ENCODE peak calls at places on chromosomes 16 and 17, in five cellular contexts. E is K562, M is HCT116, H is SK-N-SH, Y is HepG2. L is an unnamed sample.
A peak's percentile ranks its signal among the peaks of the same experiment; 100 is the strongest.

GRCh38 chr16:73176577-73177013 is 128.7 kb upstream of the ZFHX3 start:
- DNase-seq in E (no peak), M (peak; percentile 48), H (no peak), Y (peak; percentile 20), L (no peak)

GRCh38 chr17:49465352-49465751 is 29.7 kb upstream of the NGFR start:
- DNase-seq in E (no peak), M (no peak), H (no peak), Y (no peak), L (no peak)

GRCh38 chr16:23206986-23207385 is 24.4 kb downstream of the SCNN1G start:
- DNase-seq in E (no peak), M (no peak), H (peak; percentile 70), Y (no peak), L (no peak)

GRCh38 chr17:70535986-70536385 is 366.7 kb downstream of the KCNJ2 start:
- DNase-seq in E (no peak), M (no peak), H (no peak), Y (no peak), L (no peak)

GRCh38 chr17:76273923-76274558 is 8.9 kb downstream of the UBALD2 start:
- DNase-seq in E (no peak), M (no peak), H (peak; percentile 46), Y (no peak), L (no peak)

GRCh38 chr16:57023541-57024249 is 34.3 kb downstream of the NLRC5 start:
- DNase-seq in E (no peak), M (no peak), H (no peak), Y (no peak), L (no peak)

GRCh38 chr17:64575431-64575830 is 68.7 kb downstream of the CEP95 start:
- DNase-seq in E (no peak), M (no peak), H (no peak), Y (no peak), L (no peak)

GRCh38 chr16:75065808-75066149 is 50.8 kb downstream of the LDHD start:
- DNase-seq in E (no peak), M (no peak), H (no peak), Y (no peak), L (no peak)

GRCh38 chr17:62206550-62206949 is 141.5 kb upstream of the MED13 start:
- DNase-seq in E (no peak), M (no peak), H (peak; percentile 35), Y (no peak), L (no peak)

GRCh38 chr16:30775381-30776099 is 11.5 kb downstream of the ZNF629 start:
- DNase-seq in E (peak; percentile 93), M (peak; percentile 24), H (peak; percentile 96), Y (peak; percentile 83), L (no peak)

GRCh38 chr16:53504161-53504663 is 1.2 kb upstream of the AKTIP start:
- DNase-seq in E (no peak), M (no peak), H (peak; percentile 49), Y (no peak), L (no peak)

GRCh38 chr16:52346709-52347108 is 200.2 kb downstream of the TOX3 start:
- DNase-seq in E (no peak), M (no peak), H (no peak), Y (no peak), L (no peak)

GRCh38 chr17:43042025-43042424 is 17.0 kb downstream of the RND2 start:
- DNase-seq in E (peak; percentile 32), M (no peak), H (no peak), Y (no peak), L (no peak)

GRCh38 chr16:10280262-10281170 is 98.3 kb upstream of the GRIN2A start:
- DNase-seq in E (no peak), M (no peak), H (peak; percentile 52), Y (no peak), L (no peak)

GRCh38 chr17:80946449-80946848 is 45.2 kb upstream of the CHMP6 start:
- DNase-seq in E (no peak), M (no peak), H (no peak), Y (no peak), L (no peak)

GRCh38 chr16:48444574-48444973 is 59.4 kb upstream of the SIAH1 start:
- DNase-seq in E (no peak), M (peak; percentile 73), H (no peak), Y (no peak), L (no peak)

GRCh38 chr17:82470065-82470464 is 11.5 kb downstream of the NARF start:
- DNase-seq in E (no peak), M (no peak), H (no peak), Y (no peak), L (no peak)

GRCh38 chr17:56597495-56597990 is 4.0 kb downstream of the NOG start:
- DNase-seq in E (no peak), M (no peak), H (peak; percentile 56), Y (no peak), L (no peak)

DNA sequence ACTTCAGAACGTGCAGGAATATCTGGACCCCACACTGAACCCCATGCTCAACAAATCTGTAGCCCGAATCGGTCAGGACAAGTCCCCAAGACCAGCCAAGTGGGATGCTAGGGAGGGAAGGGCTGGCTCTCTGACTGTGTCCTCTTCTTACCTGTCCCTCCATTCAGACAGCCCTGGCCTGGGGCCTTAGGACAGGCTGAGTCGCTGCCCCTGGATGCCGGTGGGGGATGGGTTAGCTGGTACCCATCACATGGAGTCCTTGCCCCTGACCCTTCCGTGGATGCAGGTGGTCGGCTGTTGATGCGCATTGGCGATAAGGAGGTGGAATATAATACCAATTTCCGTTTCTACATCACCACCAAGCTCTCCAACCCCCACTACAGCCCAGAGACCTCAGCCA is 16.0 kb upstream of the KDM6B start:
- DNase-seq in E (no peak), M (no peak), H (no peak), Y (no peak), L (no peak)
- TF ChIP-seq REST in E (no peak), M (no peak), H (no peak), Y (no peak), L (no peak)

GRCh38 chr17:60093694-60094093 is 15.0 kb upstream of the HEATR6 start:
- DNase-seq in E (no peak), M (no peak), H (no peak), Y (no peak), L (no peak)
- TF ChIP-seq YY1 in E (no peak), M (no peak), H (no peak), Y (no peak), L (no peak)

GRCh38 chr16:1167276-1168107 is 14.6 kb downstream of the CACNA1H start:
- DNase-seq in E (no peak), M (no peak), H (no peak), Y (no peak), L (no peak)
- TF ChIP-seq REST in E (no peak), M (no peak), H (no peak), Y (no peak), L (no peak)

GRCh38 chr17:9021158-9021984 is at the start of gene NTN1:
- DNase-seq in E (peak; percentile 14), M (no peak), H (peak; percentile 65), Y (no peak), L (no peak)

GRCh38 chr17:9021985-9022552 is 759 bp downstream of the NTN1 start:
- DNase-seq in E (no peak), M (no peak), H (peak; percentile 41), Y (no peak), L (no peak)

GRCh38 chr17:9023389-9024210 is 2.3 kb downstream of the NTN1 start:
- DNase-seq in E (no peak), M (no peak), H (no peak), Y (no peak), L (no peak)

GRCh38 chr17:9024497-9024896 is 3.2 kb downstream of the NTN1 start:
- DNase-seq in E (no peak), M (no peak), H (no peak), Y (no peak), L (no peak)

GRCh38 chr17:9022553-9023388 is 1.5 kb downstream of the NTN1 start:
- DNase-seq in E (no peak), M (no peak), H (peak; percentile 27), Y (no peak), L (no peak)
- TF ChIP-seq YY1 in E (no peak), M (no peak), H (no peak), Y (no peak), L (no peak)

GRCh38 chr16:26665166-26665939 is 401.4 kb upstream of the C16orf82 start:
- DNase-seq in E (no peak), M (no peak), H (no peak), Y (no peak), L (no peak)
- TF ChIP-seq REST in E (no peak), M (no peak), H (no peak), Y (no peak), L (no peak)

DNA sequence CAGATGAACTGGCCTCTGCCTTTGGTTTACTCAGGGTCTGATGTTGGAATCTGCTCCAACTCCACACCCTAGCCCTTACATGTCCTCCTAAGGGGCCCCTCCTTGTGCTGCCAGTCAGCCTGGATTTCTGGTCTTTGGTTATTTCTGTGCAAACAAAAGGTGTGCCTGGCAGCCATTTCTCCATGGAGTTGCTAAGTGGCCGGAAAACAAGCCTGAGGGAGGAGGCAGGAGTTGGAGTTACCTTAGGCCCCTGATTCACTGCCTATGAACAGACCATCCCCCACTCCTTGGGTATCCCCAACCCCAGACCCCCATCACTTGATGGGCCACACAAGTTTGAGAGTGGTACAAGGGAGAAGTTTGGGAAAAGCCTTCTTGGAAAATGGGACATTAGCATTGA is 4.4 kb upstream of the ALKBH5 start:
- DNase-seq in E (no peak), M (no peak), H (no peak), Y (no peak), L (no peak)
- TF ChIP-seq YY1 in E (no peak), M (no peak), H (no peak), Y (no peak), L (no peak)

DNA sequence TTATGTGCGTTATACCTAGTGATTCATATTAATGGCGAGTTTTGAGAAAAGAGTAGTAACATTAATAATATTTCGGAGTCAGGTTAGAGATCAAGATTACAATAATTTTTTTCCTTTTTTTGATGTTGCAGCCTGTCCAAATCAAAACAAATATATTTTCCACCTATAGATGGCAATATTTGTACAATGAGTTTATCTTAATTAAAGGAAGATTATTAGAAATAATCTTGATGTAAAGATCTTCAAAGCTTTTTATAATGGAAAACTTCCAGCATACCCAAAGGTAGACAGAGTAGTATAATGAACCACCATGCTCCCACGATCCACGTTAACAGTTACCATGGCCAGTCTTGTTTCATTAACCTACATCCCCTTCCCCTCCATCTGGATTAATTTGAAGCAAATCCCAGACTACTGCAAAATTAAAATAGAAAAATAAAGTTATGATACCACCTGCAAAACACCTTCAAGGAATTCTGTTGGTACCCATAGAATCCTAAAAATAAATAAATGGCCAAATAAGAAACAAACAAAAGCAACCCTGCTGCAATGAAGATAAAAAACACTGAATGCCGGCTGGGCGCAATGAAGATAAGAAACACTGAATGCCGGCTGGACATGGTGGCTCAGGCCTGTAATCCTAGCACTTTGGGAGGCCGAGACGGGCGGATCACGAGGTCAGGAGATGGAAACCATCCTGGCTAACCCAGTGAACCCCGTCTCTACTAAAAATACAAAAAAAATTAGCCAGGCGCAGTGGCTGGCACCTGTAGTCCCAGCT is 46.5 kb upstream of the GINS3 start:
- DNase-seq in E (no peak), M (no peak), H (no peak), Y (no peak), L (no peak)
- TF ChIP-seq REST in E (no peak), M (no peak), H (no peak), Y (no peak), L (no peak)

GRCh38 chr17:38444151-38444550 is 15.9 kb downstream of the ARHGAP23 start:
- DNase-seq in E (peak; percentile 78), M (no peak), H (peak; percentile 91), Y (peak; percentile 57), L (no peak)
- TF ChIP-seq YY1 in E (no peak), M (no peak), H (no peak), Y (peak; percentile 51), L (no peak)

L was measured in GM12878.